ENCODE peak calls at places on chromosome 16, in nine cellular contexts. One of them, this sample, is unnamed.

GRCh38 chr16:12262454-12263180 is 286.1 kb downstream of the SNX29 start:
- DNase-seq in WERI-Rb-1: no peak
- DNase-seq in T-helper 2 cell: no peak
- DNase-seq in effector CD8-positive, alpha-beta T cell: no peak
- DNase-seq in activated CD4-positive, alpha-beta T cell treated with anti-CD3 and anti-CD28 coated beads for 36 hours: no peak
- DNase-seq in activated T-helper 1 cell treated with anti-CD3 and anti-CD28 coated beads, Interleukin-12 subunit alpha, Interleukin-12 subunit beta, Interleukin-2, Interleukin-4 antibody, amounts not matched to agents 30 ng/mL and 10 ng/mL and 1 ng/mL, durations not matched to agents 14 hours and 24 hours and 36 hours: no peak
- DNase-seq in epithelial cell of esophagus: peak; percentile 26
- DNase-seq in head of caudate nucleus: no peak
- DNase-seq in nephron progenitor cell: no peak
- DNase-seq in this sample: no peak

GRCh38 chr16:9197957-9198661 is 106.7 kb downstream of the HAPSTR1 start:
- DNase-seq in effector CD8-positive, alpha-beta T cell: no peak
- DNase-seq in T-helper 2 cell: no peak
- DNase-seq in activated CD4-positive, alpha-beta T cell treated with anti-CD3 and anti-CD28 coated beads for 36 hours: no peak
- DNase-seq in epithelial cell of esophagus: no peak
- DNase-seq in WERI-Rb-1: no peak
- DNase-seq in activated T-helper 1 cell treated with anti-CD3 and anti-CD28 coated beads, Interleukin-12 subunit alpha, Interleukin-12 subunit beta, Interleukin-2, Interleukin-4 antibody, amounts not matched to agents 30 ng/mL and 10 ng/mL and 1 ng/mL, durations not matched to agents 14 hours and 24 hours and 36 hours: no peak
- DNase-seq in head of caudate nucleus: no peak
- DNase-seq in nephron progenitor cell: no peak
- DNase-seq in this sample: no peak

GRCh38 chr16:68382296-68382718 is 66.0 kb downstream of the SMPD3 start:
- DNase-seq in activated CD4-positive, alpha-beta T cell treated with anti-CD3 and anti-CD28 coated beads for 36 hours: no peak
- DNase-seq in T-helper 2 cell: peak; percentile 57
- DNase-seq in nephron progenitor cell: no peak
- DNase-seq in WERI-Rb-1: no peak
- DNase-seq in effector CD8-positive, alpha-beta T cell: no peak
- DNase-seq in head of caudate nucleus: no peak
- DNase-seq in activated T-helper 1 cell treated with anti-CD3 and anti-CD28 coated beads, Interleukin-12 subunit alpha, Interleukin-12 subunit beta, Interleukin-2, Interleukin-4 antibody, amounts not matched to agents 30 ng/mL and 10 ng/mL and 1 ng/mL, durations not matched to agents 14 hours and 24 hours and 36 hours: no peak
- DNase-seq in epithelial cell of esophagus: no peak
- DNase-seq in this sample: no peak

GRCh38 chr16:21162661-21163151 is 4.2 kb downstream of the LDAF1 start:
- DNase-seq in activated T-helper 1 cell treated with anti-CD3 and anti-CD28 coated beads, Interleukin-12 subunit alpha, Interleukin-12 subunit beta, Interleukin-2, Interleukin-4 antibody, amounts not matched to agents 30 ng/mL and 10 ng/mL and 1 ng/mL, durations not matched to agents 14 hours and 24 hours and 36 hours: no peak
- DNase-seq in nephron progenitor cell: no peak
- DNase-seq in head of caudate nucleus: no peak
- DNase-seq in WERI-Rb-1: no peak
- DNase-seq in T-helper 2 cell: no peak
- DNase-seq in epithelial cell of esophagus: no peak
- DNase-seq in activated CD4-positive, alpha-beta T cell treated with anti-CD3 and anti-CD28 coated beads for 36 hours: no peak
- DNase-seq in effector CD8-positive, alpha-beta T cell: no peak
- DNase-seq in this sample: no peak

GRCh38 chr16:14289692-14290340 is 218.7 kb downstream of the MRTFB start:
- DNase-seq in T-helper 2 cell: peak; percentile 53
- DNase-seq in effector CD8-positive, alpha-beta T cell: no peak
- DNase-seq in epithelial cell of esophagus: peak; percentile 48
- DNase-seq in activated T-helper 1 cell treated with anti-CD3 and anti-CD28 coated beads, Interleukin-12 subunit alpha, Interleukin-12 subunit beta, Interleukin-2, Interleukin-4 antibody, amounts not matched to agents 30 ng/mL and 10 ng/mL and 1 ng/mL, durations not matched to agents 14 hours and 24 hours and 36 hours: no peak
- DNase-seq in head of caudate nucleus: no peak
- DNase-seq in nephron progenitor cell: peak; percentile 32
- DNase-seq in WERI-Rb-1: peak; percentile 43
- DNase-seq in activated CD4-positive, alpha-beta T cell treated with anti-CD3 and anti-CD28 coated beads for 36 hours: peak; percentile 67
- DNase-seq in this sample: no peak

GRCh38 chr16:70767377-70768204 is 33.4 kb downstream of the VAC14 start:
- DNase-seq in nephron progenitor cell: no peak
- DNase-seq in T-helper 2 cell: no peak
- DNase-seq in head of caudate nucleus: no peak
- DNase-seq in WERI-Rb-1: no peak
- DNase-seq in activated T-helper 1 cell treated with anti-CD3 and anti-CD28 coated beads, Interleukin-12 subunit alpha, Interleukin-12 subunit beta, Interleukin-2, Interleukin-4 antibody, amounts not matched to agents 30 ng/mL and 10 ng/mL and 1 ng/mL, durations not matched to agents 14 hours and 24 hours and 36 hours: no peak
- DNase-seq in epithelial cell of esophagus: peak; percentile 63
- DNase-seq in activated CD4-positive, alpha-beta T cell treated with anti-CD3 and anti-CD28 coated beads for 36 hours: no peak
- DNase-seq in effector CD8-positive, alpha-beta T cell: no peak
- DNase-seq in this sample: no peak

GRCh38 chr16:10333321-10334032 is 52.4 kb upstream of the ATF7IP2 start:
- DNase-seq in T-helper 2 cell: peak; percentile 43
- DNase-seq in epithelial cell of esophagus: no peak
- DNase-seq in activated T-helper 1 cell treated with anti-CD3 and anti-CD28 coated beads, Interleukin-12 subunit alpha, Interleukin-12 subunit beta, Interleukin-2, Interleukin-4 antibody, amounts not matched to agents 30 ng/mL and 10 ng/mL and 1 ng/mL, durations not matched to agents 14 hours and 24 hours and 36 hours: no peak
- DNase-seq in head of caudate nucleus: no peak
- DNase-seq in nephron progenitor cell: no peak
- DNase-seq in effector CD8-positive, alpha-beta T cell: no peak
- DNase-seq in WERI-Rb-1: no peak
- DNase-seq in activated CD4-positive, alpha-beta T cell treated with anti-CD3 and anti-CD28 coated beads for 36 hours: no peak
- DNase-seq in this sample: no peak

GRCh38 chr16:27632267-27632666 is 82.3 kb downstream of the KATNIP start:
- DNase-seq in head of caudate nucleus: peak; percentile 8
- DNase-seq in nephron progenitor cell: no peak
- DNase-seq in T-helper 2 cell: no peak
- DNase-seq in WERI-Rb-1: no peak
- DNase-seq in effector CD8-positive, alpha-beta T cell: no peak
- DNase-seq in epithelial cell of esophagus: no peak
- DNase-seq in activated T-helper 1 cell treated with anti-CD3 and anti-CD28 coated beads, Interleukin-12 subunit alpha, Interleukin-12 subunit beta, Interleukin-2, Interleukin-4 antibody, amounts not matched to agents 30 ng/mL and 10 ng/mL and 1 ng/mL, durations not matched to agents 14 hours and 24 hours and 36 hours: no peak
- DNase-seq in activated CD4-positive, alpha-beta T cell treated with anti-CD3 and anti-CD28 coated beads for 36 hours: no peak
- DNase-seq in this sample: no peak

GRCh38 chr16:46658925-46659324 is 30.1 kb downstream of the VPS35 start:
- DNase-seq in T-helper 2 cell: peak; percentile 46
- DNase-seq in WERI-Rb-1: no peak
- DNase-seq in activated T-helper 1 cell treated with anti-CD3 and anti-CD28 coated beads, Interleukin-12 subunit alpha, Interleukin-12 subunit beta, Interleukin-2, Interleukin-4 antibody, amounts not matched to agents 30 ng/mL and 10 ng/mL and 1 ng/mL, durations not matched to agents 14 hours and 24 hours and 36 hours: peak; percentile 11
- DNase-seq in epithelial cell of esophagus: no peak
- DNase-seq in activated CD4-positive, alpha-beta T cell treated with anti-CD3 and anti-CD28 coated beads for 36 hours: peak; percentile 43
- DNase-seq in effector CD8-positive, alpha-beta T cell: no peak
- DNase-seq in head of caudate nucleus: peak; percentile 18
- DNase-seq in nephron progenitor cell: no peak
- DNase-seq in this sample: peak; percentile 15

GRCh38 chr16:70605284-70605659 is 41.1 kb upstream of the IL34 start:
- DNase-seq in activated T-helper 1 cell treated with anti-CD3 and anti-CD28 coated beads, Interleukin-12 subunit alpha, Interleukin-12 subunit beta, Interleukin-2, Interleukin-4 antibody, amounts not matched to agents 30 ng/mL and 10 ng/mL and 1 ng/mL, durations not matched to agents 14 hours and 24 hours and 36 hours: no peak
- DNase-seq in activated CD4-positive, alpha-beta T cell treated with anti-CD3 and anti-CD28 coated beads for 36 hours: no peak
- DNase-seq in epithelial cell of esophagus: no peak
- DNase-seq in head of caudate nucleus: no peak
- DNase-seq in effector CD8-positive, alpha-beta T cell: no peak
- DNase-seq in WERI-Rb-1: no peak
- DNase-seq in nephron progenitor cell: no peak
- DNase-seq in T-helper 2 cell: no peak
- DNase-seq in this sample: no peak

GRCh38 chr16:77306050-77306616 is 106.9 kb downstream of the SYCE1L start:
- DNase-seq in activated CD4-positive, alpha-beta T cell treated with anti-CD3 and anti-CD28 coated beads for 36 hours: no peak
- DNase-seq in head of caudate nucleus: no peak
- DNase-seq in effector CD8-positive, alpha-beta T cell: no peak
- DNase-seq in activated T-helper 1 cell treated with anti-CD3 and anti-CD28 coated beads, Interleukin-12 subunit alpha, Interleukin-12 subunit beta, Interleukin-2, Interleukin-4 antibody, amounts not matched to agents 30 ng/mL and 10 ng/mL and 1 ng/mL, durations not matched to agents 14 hours and 24 hours and 36 hours: no peak
- DNase-seq in T-helper 2 cell: no peak
- DNase-seq in WERI-Rb-1: no peak
- DNase-seq in epithelial cell of esophagus: no peak
- DNase-seq in nephron progenitor cell: no peak
- DNase-seq in this sample: no peak

GRCh38 chr16:70737377-70738082 is 51.7 kb upstream of the MTSS2 start:
- DNase-seq in effector CD8-positive, alpha-beta T cell: peak; percentile 49
- DNase-seq in T-helper 2 cell: peak; percentile 97
- DNase-seq in activated CD4-positive, alpha-beta T cell treated with anti-CD3 and anti-CD28 coated beads for 36 hours: peak; percentile 91
- DNase-seq in WERI-Rb-1: no peak
- DNase-seq in head of caudate nucleus: no peak
- DNase-seq in activated T-helper 1 cell treated with anti-CD3 and anti-CD28 coated beads, Interleukin-12 subunit alpha, Interleukin-12 subunit beta, Interleukin-2, Interleukin-4 antibody, amounts not matched to agents 30 ng/mL and 10 ng/mL and 1 ng/mL, durations not matched to agents 14 hours and 24 hours and 36 hours: peak; percentile 83
- DNase-seq in epithelial cell of esophagus: peak; percentile 60
- DNase-seq in nephron progenitor cell: no peak
- DNase-seq in this sample: peak; percentile 92

GRCh38 chr16:2151188-2152091 is 3.0 kb downstream of the RAB26 start:
- DNase-seq in effector CD8-positive, alpha-beta T cell: no peak
- DNase-seq in epithelial cell of esophagus: peak; percentile 33
- DNase-seq in head of caudate nucleus: no peak
- DNase-seq in activated CD4-positive, alpha-beta T cell treated with anti-CD3 and anti-CD28 coated beads for 36 hours: no peak
- DNase-seq in nephron progenitor cell: no peak
- DNase-seq in T-helper 2 cell: no peak
- DNase-seq in activated T-helper 1 cell treated with anti-CD3 and anti-CD28 coated beads, Interleukin-12 subunit alpha, Interleukin-12 subunit beta, Interleukin-2, Interleukin-4 antibody, amounts not matched to agents 30 ng/mL and 10 ng/mL and 1 ng/mL, durations not matched to agents 14 hours and 24 hours and 36 hours: no peak
- DNase-seq in WERI-Rb-1: no peak
- DNase-seq in this sample: no peak

GRCh38 chr16:77374384-77374783 is 60.5 kb downstream of the ADAMTS18 start:
- DNase-seq in effector CD8-positive, alpha-beta T cell: no peak
- DNase-seq in nephron progenitor cell: no peak
- DNase-seq in T-helper 2 cell: no peak
- DNase-seq in WERI-Rb-1: no peak
- DNase-seq in epithelial cell of esophagus: peak; percentile 69
- DNase-seq in head of caudate nucleus: no peak
- DNase-seq in activated CD4-positive, alpha-beta T cell treated with anti-CD3 and anti-CD28 coated beads for 36 hours: no peak
- DNase-seq in activated T-helper 1 cell treated with anti-CD3 and anti-CD28 coated beads, Interleukin-12 subunit alpha, Interleukin-12 subunit beta, Interleukin-2, Interleukin-4 antibody, amounts not matched to agents 30 ng/mL and 10 ng/mL and 1 ng/mL, durations not matched to agents 14 hours and 24 hours and 36 hours: no peak
- DNase-seq in this sample: no peak

GRCh38 chr16:57477531-57478202 is 8.6 kb downstream of the DOK4 start:
- DNase-seq in effector CD8-positive, alpha-beta T cell: no peak
- DNase-seq in epithelial cell of esophagus: no peak
- DNase-seq in activated CD4-positive, alpha-beta T cell treated with anti-CD3 and anti-CD28 coated beads for 36 hours: no peak
- DNase-seq in head of caudate nucleus: no peak
- DNase-seq in WERI-Rb-1: no peak
- DNase-seq in nephron progenitor cell: no peak
- DNase-seq in T-helper 2 cell: no peak
- DNase-seq in activated T-helper 1 cell treated with anti-CD3 and anti-CD28 coated beads, Interleukin-12 subunit alpha, Interleukin-12 subunit beta, Interleukin-2, Interleukin-4 antibody, amounts not matched to agents 30 ng/mL and 10 ng/mL and 1 ng/mL, durations not matched to agents 14 hours and 24 hours and 36 hours: no peak
- DNase-seq in this sample: no peak

GRCh38 chr16:89344314-89344828 is 126.9 kb downstream of the ZNF778 start:
- DNase-seq in effector CD8-positive, alpha-beta T cell: no peak
- DNase-seq in head of caudate nucleus: no peak
- DNase-seq in activated CD4-positive, alpha-beta T cell treated with anti-CD3 and anti-CD28 coated beads for 36 hours: no peak
- DNase-seq in T-helper 2 cell: no peak
- DNase-seq in activated T-helper 1 cell treated with anti-CD3 and anti-CD28 coated beads, Interleukin-12 subunit alpha, Interleukin-12 subunit beta, Interleukin-2, Interleukin-4 antibody, amounts not matched to agents 30 ng/mL and 10 ng/mL and 1 ng/mL, durations not matched to agents 14 hours and 24 hours and 36 hours: no peak
- DNase-seq in WERI-Rb-1: peak; percentile 24
- DNase-seq in epithelial cell of esophagus: no peak
- DNase-seq in nephron progenitor cell: no peak
- DNase-seq in this sample: peak; percentile 75

GRCh38 chr16:4713663-4714501 is 20.2 kb downstream of the ANKS3 start:
- DNase-seq in WERI-Rb-1: no peak
- DNase-seq in epithelial cell of esophagus: no peak
- DNase-seq in activated CD4-positive, alpha-beta T cell treated with anti-CD3 and anti-CD28 coated beads for 36 hours: no peak
- DNase-seq in nephron progenitor cell: no peak
- DNase-seq in T-helper 2 cell: no peak
- DNase-seq in head of caudate nucleus: no peak
- DNase-seq in effector CD8-positive, alpha-beta T cell: no peak
- DNase-seq in activated T-helper 1 cell treated with anti-CD3 and anti-CD28 coated beads, Interleukin-12 subunit alpha, Interleukin-12 subunit beta, Interleukin-2, Interleukin-4 antibody, amounts not matched to agents 30 ng/mL and 10 ng/mL and 1 ng/mL, durations not matched to agents 14 hours and 24 hours and 36 hours: no peak
- DNase-seq in this sample: peak; percentile 51

GRCh38 chr16:78506372-78507193 is 407.1 kb downstream of the WWOX start:
- DNase-seq in effector CD8-positive, alpha-beta T cell: no peak
- DNase-seq in activated CD4-positive, alpha-beta T cell treated with anti-CD3 and anti-CD28 coated beads for 36 hours: no peak
- DNase-seq in activated T-helper 1 cell treated with anti-CD3 and anti-CD28 coated beads, Interleukin-12 subunit alpha, Interleukin-12 subunit beta, Interleukin-2, Interleukin-4 antibody, amounts not matched to agents 30 ng/mL and 10 ng/mL and 1 ng/mL, durations not matched to agents 14 hours and 24 hours and 36 hours: no peak
- DNase-seq in nephron progenitor cell: no peak
- DNase-seq in epithelial cell of esophagus: no peak
- DNase-seq in WERI-Rb-1: no peak
- DNase-seq in T-helper 2 cell: no peak
- DNase-seq in head of caudate nucleus: no peak
- DNase-seq in this sample: no peak

GRCh38 chr16:50196736-50197135 is 43.6 kb downstream of the TENT4B start:
- DNase-seq in head of caudate nucleus: no peak
- DNase-seq in activated CD4-positive, alpha-beta T cell treated with anti-CD3 and anti-CD28 coated beads for 36 hours: peak; percentile 28
- DNase-seq in epithelial cell of esophagus: peak; percentile 40
- DNase-seq in WERI-Rb-1: no peak
- DNase-seq in effector CD8-positive, alpha-beta T cell: no peak
- DNase-seq in activated T-helper 1 cell treated with anti-CD3 and anti-CD28 coated beads, Interleukin-12 subunit alpha, Interleukin-12 subunit beta, Interleukin-2, Interleukin-4 antibody, amounts not matched to agents 30 ng/mL and 10 ng/mL and 1 ng/mL, durations not matched to agents 14 hours and 24 hours and 36 hours: peak; percentile 11
- DNase-seq in T-helper 2 cell: peak; percentile 91
- DNase-seq in nephron progenitor cell: no peak
- DNase-seq in this sample: no peak

GRCh38 chr16:28155293-28155692 is 56.5 kb downstream of the XPO6 start:
- DNase-seq in nephron progenitor cell: no peak
- DNase-seq in T-helper 2 cell: no peak
- DNase-seq in head of caudate nucleus: no peak
- DNase-seq in activated CD4-positive, alpha-beta T cell treated with anti-CD3 and anti-CD28 coated beads for 36 hours: no peak
- DNase-seq in epithelial cell of esophagus: no peak
- DNase-seq in activated T-helper 1 cell treated with anti-CD3 and anti-CD28 coated beads, Interleukin-12 subunit alpha, Interleukin-12 subunit beta, Interleukin-2, Interleukin-4 antibody, amounts not matched to agents 30 ng/mL and 10 ng/mL and 1 ng/mL, durations not matched to agents 14 hours and 24 hours and 36 hours: no peak
- DNase-seq in WERI-Rb-1: no peak
- DNase-seq in effector CD8-positive, alpha-beta T cell: no peak
- DNase-seq in this sample: no peak

GRCh38 chr16:85390511-85391174 is 222.5 kb upstream of the GSE1 start:
- DNase-seq in head of caudate nucleus: no peak
- DNase-seq in nephron progenitor cell: peak; percentile 57
- DNase-seq in T-helper 2 cell: no peak
- DNase-seq in epithelial cell of esophagus: peak; percentile 93
- DNase-seq in activated T-helper 1 cell treated with anti-CD3 and anti-CD28 coated beads, Interleukin-12 subunit alpha, Interleukin-12 subunit beta, Interleukin-2, Interleukin-4 antibody, amounts not matched to agents 30 ng/mL and 10 ng/mL and 1 ng/mL, durations not matched to agents 14 hours and 24 hours and 36 hours: no peak
- DNase-seq in activated CD4-positive, alpha-beta T cell treated with anti-CD3 and anti-CD28 coated beads for 36 hours: peak; percentile 3
- DNase-seq in effector CD8-positive, alpha-beta T cell: no peak
- DNase-seq in WERI-Rb-1: no peak
- DNase-seq in this sample: no peak

GRCh38 chr16:76450890-76451289 is 173.7 kb downstream of the CNTNAP4 start:
- DNase-seq in WERI-Rb-1: no peak
- DNase-seq in nephron progenitor cell: peak; percentile 12
- DNase-seq in epithelial cell of esophagus: no peak
- DNase-seq in head of caudate nucleus: no peak
- DNase-seq in T-helper 2 cell: no peak
- DNase-seq in activated T-helper 1 cell treated with anti-CD3 and anti-CD28 coated beads, Interleukin-12 subunit alpha, Interleukin-12 subunit beta, Interleukin-2, Interleukin-4 antibody, amounts not matched to agents 30 ng/mL and 10 ng/mL and 1 ng/mL, durations not matched to agents 14 hours and 24 hours and 36 hours: no peak
- DNase-seq in effector CD8-positive, alpha-beta T cell: no peak
- DNase-seq in activated CD4-positive, alpha-beta T cell treated with anti-CD3 and anti-CD28 coated beads for 36 hours: no peak
- DNase-seq in this sample: no peak

GRCh38 chr16:11833951-11834695 is 17.2 kb downstream of the RSL1D1 start:
- DNase-seq in WERI-Rb-1: no peak
- DNase-seq in head of caudate nucleus: no peak
- DNase-seq in activated T-helper 1 cell treated with anti-CD3 and anti-CD28 coated beads, Interleukin-12 subunit alpha, Interleukin-12 subunit beta, Interleukin-2, Interleukin-4 antibody, amounts not matched to agents 30 ng/mL and 10 ng/mL and 1 ng/mL, durations not matched to agents 14 hours and 24 hours and 36 hours: no peak
- DNase-seq in nephron progenitor cell: no peak
- DNase-seq in epithelial cell of esophagus: peak; percentile 97
- DNase-seq in T-helper 2 cell: peak; percentile 13
- DNase-seq in effector CD8-positive, alpha-beta T cell: no peak
- DNase-seq in activated CD4-positive, alpha-beta T cell treated with anti-CD3 and anti-CD28 coated beads for 36 hours: no peak
- DNase-seq in this sample: no peak

GRCh38 chr16:54237-54581 is 581 bp downstream of the SNRNP25 start:
- DNase-seq in head of caudate nucleus: no peak
- DNase-seq in effector CD8-positive, alpha-beta T cell: no peak
- DNase-seq in activated T-helper 1 cell treated with anti-CD3 and anti-CD28 coated beads, Interleukin-12 subunit alpha, Interleukin-12 subunit beta, Interleukin-2, Interleukin-4 antibody, amounts not matched to agents 30 ng/mL and 10 ng/mL and 1 ng/mL, durations not matched to agents 14 hours and 24 hours and 36 hours: no peak
- DNase-seq in nephron progenitor cell: no peak
- DNase-seq in T-helper 2 cell: no peak
- DNase-seq in activated CD4-positive, alpha-beta T cell treated with anti-CD3 and anti-CD28 coated beads for 36 hours: no peak
- DNase-seq in WERI-Rb-1: no peak
- DNase-seq in epithelial cell of esophagus: no peak
- DNase-seq in this sample: no peak